ENCODE peak calls at places on chromosomes 6 and 20, in six cellular contexts. C, U, E, N, Q and X are unnamed samples. For H3K27me3, the result is how much of the 10 kb centered on the place peaks cover.

GRCh38 chr6:139852484-139853140 is 478.2 kb upstream of the CITED2 start:
- DNase-seq in U (peak), C (no peak), E (no peak), Q (no peak), N (no peak), X (no peak)

GRCh38 chr6:132190097-132190814 is 211.0 kb downstream of the MOXD1 start:
- DNase-seq in Q (no peak), U (peak), E (peak), C (no peak), N (no peak), X (no peak)

GRCh38 chr6:34468378-34468892 is 2.6 kb downstream of the PACSIN1 start:
- DNase-seq in Q (no peak), U (no peak), N (no peak), C (no peak), E (no peak), X (no peak)

GRCh38 chr6:105449756-105450390 is 47.0 kb upstream of the PREP start:
- DNase-seq in N (no peak), C (no peak), E (no peak), U (peak), Q (no peak), X (no peak)

GRCh38 chr20:15760217-15760567 is 813.1 kb downstream of the KIF16B start:
- DNase-seq in E (no peak), U (peak), Q (no peak), C (no peak), N (no peak), X (no peak)

GRCh38 chr6:39251406-39251805 is 22.1 kb upstream of the KCNK5 start:
- DNase-seq in U (no peak), N (no peak), Q (no peak), E (no peak), C (no peak), X (no peak)

GRCh38 chr6:3414704-3415453 is 42.0 kb downstream of the SLC22A23 start:
- DNase-seq in N (no peak), C (no peak), Q (no peak), U (no peak), E (no peak), X (no peak)

GRCh38 chr6:136613477-136613876 is 63.3 kb upstream of the MAP7 start:
- DNase-seq in N (no peak), Q (no peak), E (no peak), U (peak), C (no peak), X (no peak)

GRCh38 chr6:124676033-124676432 is 286.2 kb upstream of the RNF217 start:
- DNase-seq in E (no peak), U (peak), C (no peak), N (no peak), Q (no peak), X (no peak)

GRCh38 chr6:39335780-39336541 is 13.5 kb upstream of the KCNK16 start:
- DNase-seq in U (no peak), C (no peak), Q (no peak), E (no peak), N (no peak), X (no peak)

GRCh38 chr20:35270021-35270902 is 7.7 kb downstream of the MMP24OS start:
- DNase-seq in N (no peak), E (no peak), C (no peak), Q (no peak), U (no peak), X (no peak)
- H3K27ac ChIP-seq in N (no peak), E (no peak), C (no peak), Q (no peak), U (no peak), X (no peak)

GRCh38 chr6:113562248-113562647 is 294.9 kb upstream of the MARCKS start:
- DNase-seq in Q (no peak), U (no peak), E (no peak), N (no peak), C (no peak), X (no peak)

GRCh38 chr6:113556775-113557174 is 300.4 kb upstream of the MARCKS start:
- DNase-seq in U (no peak), C (no peak), Q (no peak), N (no peak), E (no peak), X (no peak)

GRCh38 chr6:113560908-113561307 is 296.2 kb upstream of the MARCKS start:
- DNase-seq in C (no peak), N (no peak), E (peak), Q (no peak), U (peak), X (no peak)

GRCh38 chr6:113558966-113559365 is 298.2 kb upstream of the MARCKS start:
- DNase-seq in N (no peak), Q (no peak), E (no peak), C (no peak), U (peak), X (no peak)

DNA sequence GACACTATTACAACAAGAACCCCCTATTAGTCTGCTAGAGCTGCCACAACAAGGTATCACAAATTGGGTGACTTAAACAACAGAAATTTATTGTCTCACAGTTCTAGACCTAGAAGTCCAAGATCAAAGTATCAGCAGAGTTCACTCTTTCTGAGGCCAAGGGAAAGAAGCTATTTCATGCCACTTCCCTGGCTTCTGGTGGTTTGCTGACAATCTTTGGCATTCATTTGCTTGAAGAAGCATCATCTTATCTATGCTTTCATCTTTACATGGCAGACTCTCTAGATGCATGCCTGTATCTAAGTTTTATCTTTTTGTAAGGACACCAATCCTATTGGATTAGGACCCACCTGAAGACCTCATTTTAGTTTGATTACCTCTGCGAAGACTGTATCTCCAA is 296.8 kb upstream of the MARCKS start:
- DNase-seq in E (no peak), C (no peak), Q (no peak), U (peak), N (no peak), X (no peak)
- H3K4me3 ChIP-seq in E (no peak), C (no peak), Q (no peak), U (no peak), N (no peak), X (no peak)

DNA sequence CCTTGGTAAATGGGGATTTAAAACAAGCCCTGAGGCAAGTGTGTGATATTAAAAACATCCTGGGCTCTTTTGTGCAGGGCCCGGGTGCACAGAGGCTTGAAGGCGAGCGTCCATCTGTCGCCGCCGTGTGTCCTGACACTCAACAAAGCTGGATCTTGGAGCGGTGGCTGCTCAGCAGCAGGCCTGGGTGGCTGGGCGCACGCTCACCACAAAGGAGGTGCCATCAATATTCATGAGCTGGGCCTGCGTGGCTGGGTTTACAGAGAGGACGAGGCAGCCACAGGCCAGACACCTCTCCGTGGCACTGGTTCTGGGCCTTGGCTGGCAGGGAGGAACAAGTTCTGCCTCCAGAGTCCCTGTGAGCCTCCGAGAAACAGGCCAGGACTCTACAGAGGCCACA is 22.1 kb downstream of the BHLHE23 start:
- DNase-seq in N (no peak), E (no peak), Q (no peak), C (no peak), U (no peak), X (no peak)
- H3K27me3 ChIP-seq in N (under half), E (under half), Q (half or more), C (under half), U (under half), X (under half)

DNA sequence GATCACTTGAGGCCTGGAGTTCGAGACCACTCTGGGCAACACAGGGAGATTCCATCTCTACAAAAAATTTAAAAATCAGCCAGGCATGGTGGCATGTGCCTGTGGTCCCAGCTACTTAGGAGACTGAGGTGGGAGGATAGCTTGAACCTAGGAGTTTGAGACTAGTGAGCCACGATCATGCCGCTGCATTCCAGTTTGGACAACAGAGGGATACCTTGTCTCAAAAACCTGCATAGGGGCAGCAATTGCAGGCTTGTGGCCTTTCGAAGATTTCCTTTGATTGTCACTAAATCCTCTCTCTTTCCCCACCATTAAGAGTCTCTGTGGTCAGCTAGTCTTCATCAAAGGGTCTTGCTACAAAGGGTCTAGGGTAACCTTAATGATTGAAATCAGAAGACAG is 60.3 kb downstream of the UTRN start:
- DNase-seq in E (no peak), C (no peak), N (no peak), U (no peak), Q (no peak), X (no peak)
- H3K27ac ChIP-seq in E (no peak), C (no peak), N (no peak), U (no peak), Q (peak), X (no peak)